ENCODE peak calls at places on chromosomes 3 and 15, in six cellular contexts. N, I, B, G, P and O are unnamed samples.

GRCh38 chr3:178705925-178706324 is 169.7 kb downstream of the KCNMB2 start:
- DNase-seq in N (no peak), I (no peak), B (no peak), G (no peak), P (no peak), O (no peak)

GRCh38 chr3:134949150-134949549 is 154.1 kb downstream of the EPHB1 start:
- DNase-seq in N (no peak), I (no peak), B (no peak), G (no peak), P (no peak), O (no peak)

GRCh38 chr3:15284121-15284889 is 48.1 kb downstream of the SH3BP5 start:
- DNase-seq in N (no peak), I (no peak), B (no peak), G (no peak), P (no peak), O (peak; percentile 59)

GRCh38 chr3:63863150-63864007 is at the start of the genes ATXN7 and THOC7:
- DNase-seq in N (peak; percentile 69), I (peak; percentile 65), B (peak; percentile 78), G (peak; percentile 46), P (peak; percentile 73), O (peak; percentile 25)

GRCh38 chr3:55789516-55789915 is 302.4 kb upstream of the WNT5A start:
- DNase-seq in N (no peak), I (no peak), B (no peak), G (no peak), P (no peak), O (no peak)

GRCh38 chr3:183253364-183253960 is 409 bp downstream of the B3GNT5 start:
- DNase-seq in N (peak; percentile 85), I (no peak), B (peak; percentile 80), G (no peak), P (peak; percentile 59), O (peak; percentile 48)

GRCh38 chr3:115518100-115518852 is 105.0 kb upstream of the GAP43 start:
- DNase-seq in N (no peak), I (no peak), B (peak; percentile 49), G (no peak), P (no peak), O (no peak)

GRCh38 chr15:44719293-44719999 is 8.1 kb downstream of the B2M start:
- DNase-seq in N (no peak), I (no peak), B (no peak), G (no peak), P (no peak), O (no peak)

GRCh38 chr15:68584704-68585573 is 6.1 kb downstream of the CORO2B start:
- DNase-seq in N (no peak), I (no peak), B (no peak), G (no peak), P (peak; percentile 36), O (no peak)

GRCh38 chr3:116077059-116077458 is 368.2 kb downstream of the LSAMP start:
- DNase-seq in N (no peak), I (no peak), B (no peak), G (no peak), P (no peak), O (no peak)

GRCh38 chr3:12905316-12906071 is 64.1 kb upstream of the RPL32 start:
- DNase-seq in N (no peak), I (no peak), B (no peak), G (no peak), P (no peak), O (no peak)

GRCh38 chr3:194089357-194090177 is 46.4 kb upstream of the HES1 start:
- DNase-seq in N (peak; percentile 94), I (no peak), B (peak; percentile 83), G (no peak), P (peak; percentile 54), O (peak; percentile 64)

GRCh38 chr3:46299608-46300460 is 54.1 kb upstream of the CCR2 start:
- DNase-seq in N (no peak), I (no peak), B (no peak), G (no peak), P (no peak), O (no peak)

GRCh38 chr15:43268111-43269105 is 1.7 kb upstream of the TGM5 start:
- DNase-seq in N (no peak), I (no peak), B (no peak), G (no peak), P (no peak), O (no peak)

GRCh38 chr3:66253790-66254620 is 33.2 kb downstream of the SLC25A26 start:
- DNase-seq in N (no peak), I (no peak), B (no peak), G (no peak), P (no peak), O (no peak)

GRCh38 chr3:66133050-66133757 is 87.6 kb upstream of the SLC25A26 start:
- DNase-seq in N (no peak), I (no peak), B (no peak), G (no peak), P (no peak), O (no peak)

GRCh38 chr15:42338500-42338899 is 20.8 kb upstream of the CAPN3 start:
- DNase-seq in N (no peak), I (no peak), B (no peak), G (no peak), P (no peak), O (no peak)

GRCh38 chr15:33623010-33623409 is 312.2 kb downstream of the RYR3 start:
- DNase-seq in N (no peak), I (no peak), B (no peak), G (no peak), P (no peak), O (no peak)

GRCh38 chr3:30970183-30970582 is 75.7 kb upstream of the GADL1 start:
- DNase-seq in N (no peak), I (no peak), B (no peak), G (no peak), P (no peak), O (no peak)

GRCh38 chr3:124592658-124593441 is 137.4 kb upstream of the UMPS start:
- DNase-seq in N (no peak), I (no peak), B (no peak), G (no peak), P (no peak), O (no peak)

GRCh38 chr15:73927003-73927475 is 777 bp downstream of the LOXL1 start:
- DNase-seq in N (peak; percentile 64), I (peak; percentile 39), B (peak; percentile 60), G (no peak), P (no peak), O (no peak)

GRCh38 chr3:195825191-195825588 is 13.5 kb upstream of the MUC4 start:
- DNase-seq in N (no peak), I (no peak), B (no peak), G (no peak), P (no peak), O (no peak)